ENCODE peak calls at places on chromosomes 1 and 21, in nine cellular contexts. One of them, this sample, is unnamed.

GRCh38 chr1:201763439-201764140 is 65.4 kb upstream of the IPO9 start:
- DNase-seq in lower leg skin: no peak
- DNase-seq in uterus: no peak
- DNase-seq in right lobe of liver: no peak
- DNase-seq in spleen: no peak
- DNase-seq in H54: no peak
- DNase-seq in heart left ventricle: no peak
- DNase-seq in stomach: no peak
- DNase-seq in suprapubic skin: no peak
- DNase-seq in this sample: no peak

GRCh38 chr1:203284411-203285208 is 20.7 kb upstream of the BTG2 start:
- DNase-seq in spleen: no peak
- DNase-seq in uterus: peak
- DNase-seq in H54: no peak
- DNase-seq in stomach: no peak
- DNase-seq in lower leg skin: peak
- DNase-seq in right lobe of liver: peak
- DNase-seq in suprapubic skin: peak
- DNase-seq in heart left ventricle: no peak
- DNase-seq in this sample: no peak

GRCh38 chr21:34845521-34846213 is 176.9 kb downstream of the CLIC6 start:
- DNase-seq in heart left ventricle: no peak
- DNase-seq in spleen: no peak
- DNase-seq in uterus: no peak
- DNase-seq in suprapubic skin: no peak
- DNase-seq in stomach: peak
- DNase-seq in lower leg skin: peak
- DNase-seq in right lobe of liver: no peak
- DNase-seq in H54: peak
- DNase-seq in this sample: peak

GRCh38 chr21:42216726-42217572 is 2.0 kb upstream of the ABCG1 start:
- DNase-seq in H54: no peak
- DNase-seq in lower leg skin: peak
- DNase-seq in heart left ventricle: no peak
- DNase-seq in right lobe of liver: no peak
- DNase-seq in spleen: peak
- DNase-seq in suprapubic skin: peak
- DNase-seq in stomach: peak
- DNase-seq in uterus: no peak
- DNase-seq in this sample: no peak

GRCh38 chr1:56958526-56958925 is 7.3 kb downstream of the C8B start:
- DNase-seq in stomach: no peak
- DNase-seq in heart left ventricle: no peak
- DNase-seq in spleen: no peak
- DNase-seq in uterus: no peak
- DNase-seq in H54: no peak
- DNase-seq in lower leg skin: no peak
- DNase-seq in suprapubic skin: no peak
- DNase-seq in right lobe of liver: no peak
- DNase-seq in this sample: no peak

GRCh38 chr1:22540311-22540710 is 23.0 kb upstream of the EPHA8 start:
- DNase-seq in heart left ventricle: no peak
- DNase-seq in spleen: no peak
- DNase-seq in suprapubic skin: no peak
- DNase-seq in H54: no peak
- DNase-seq in lower leg skin: no peak
- DNase-seq in stomach: no peak
- DNase-seq in right lobe of liver: no peak
- DNase-seq in uterus: no peak
- DNase-seq in this sample: no peak

GRCh38 chr1:154955039-154955717 is 721 bp downstream of the PBXIP1 start:
- DNase-seq in stomach: peak
- DNase-seq in right lobe of liver: peak
- DNase-seq in suprapubic skin: no peak
- DNase-seq in lower leg skin: no peak
- DNase-seq in spleen: peak
- DNase-seq in H54: no peak
- DNase-seq in uterus: peak
- DNase-seq in heart left ventricle: peak
- DNase-seq in this sample: peak

GRCh38 chr1:169102567-169102966 is 3.9 kb upstream of the ATP1B1 start:
- DNase-seq in spleen: no peak
- DNase-seq in stomach: no peak
- DNase-seq in lower leg skin: no peak
- DNase-seq in heart left ventricle: no peak
- DNase-seq in suprapubic skin: no peak
- DNase-seq in H54: peak
- DNase-seq in right lobe of liver: no peak
- DNase-seq in uterus: peak
- DNase-seq in this sample: no peak

GRCh38 chr21:45366476-45366875 is 38.5 kb upstream of the COL18A1 start:
- DNase-seq in spleen: no peak
- DNase-seq in right lobe of liver: no peak
- DNase-seq in uterus: no peak
- DNase-seq in suprapubic skin: no peak
- DNase-seq in lower leg skin: no peak
- DNase-seq in H54: no peak
- DNase-seq in heart left ventricle: peak
- DNase-seq in stomach: no peak
- DNase-seq in this sample: no peak

GRCh38 chr21:14830307-14830706 is 234.5 kb downstream of the NRIP1 start:
- DNase-seq in suprapubic skin: no peak
- DNase-seq in uterus: no peak
- DNase-seq in H54: no peak
- DNase-seq in right lobe of liver: no peak
- DNase-seq in spleen: no peak
- DNase-seq in stomach: no peak
- DNase-seq in lower leg skin: no peak
- DNase-seq in heart left ventricle: no peak
- DNase-seq in this sample: no peak

GRCh38 chr1:150578278-150579109 is 916 bp downstream of the MCL1 start:
- DNase-seq in heart left ventricle: peak
- DNase-seq in stomach: no peak
- DNase-seq in uterus: peak
- DNase-seq in H54: no peak
- DNase-seq in spleen: peak
- DNase-seq in lower leg skin: no peak
- DNase-seq in right lobe of liver: no peak
- DNase-seq in suprapubic skin: peak
- DNase-seq in this sample: no peak
- TF ChIP-seq POLR2A in heart left ventricle: no peak
- TF ChIP-seq POLR2A in stomach: no peak
- TF ChIP-seq POLR2A in uterus: peak
- TF ChIP-seq POLR2A in H54: no peak
- TF ChIP-seq POLR2A in spleen: peak
- TF ChIP-seq POLR2A in lower leg skin: no peak
- TF ChIP-seq POLR2A in right lobe of liver: no peak
- TF ChIP-seq POLR2A in suprapubic skin: no peak
- TF ChIP-seq POLR2A in this sample: peak

GRCh38 chr1:175023043-175023921 is at the start of gene MRPS14:
- DNase-seq in heart left ventricle: peak
- DNase-seq in lower leg skin: peak
- DNase-seq in spleen: peak
- DNase-seq in suprapubic skin: peak
- DNase-seq in stomach: peak
- DNase-seq in H54: peak
- DNase-seq in uterus: peak
- DNase-seq in right lobe of liver: peak
- DNase-seq in this sample: peak
- TF ChIP-seq POLR2A in heart left ventricle: no peak
- TF ChIP-seq POLR2A in lower leg skin: peak
- TF ChIP-seq POLR2A in spleen: peak
- TF ChIP-seq POLR2A in suprapubic skin: no peak
- TF ChIP-seq POLR2A in stomach: peak
- TF ChIP-seq POLR2A in H54: peak
- TF ChIP-seq POLR2A in uterus: peak
- TF ChIP-seq POLR2A in right lobe of liver: peak
- TF ChIP-seq POLR2A in this sample: peak

GRCh38 chr1:27099904-27100796 is 54.8 kb downstream of the SLC9A1 start:
- DNase-seq in uterus: peak
- DNase-seq in right lobe of liver: no peak
- DNase-seq in heart left ventricle: peak
- DNase-seq in spleen: no peak
- DNase-seq in lower leg skin: peak
- DNase-seq in suprapubic skin: no peak
- DNase-seq in H54: peak
- DNase-seq in stomach: no peak
- DNase-seq in this sample: no peak

GRCh38 chr1:27100797-27101491 is 54.0 kb downstream of the SLC9A1 start:
- DNase-seq in suprapubic skin: no peak
- DNase-seq in lower leg skin: peak
- DNase-seq in stomach: no peak
- DNase-seq in spleen: no peak
- DNase-seq in H54: no peak
- DNase-seq in heart left ventricle: no peak
- DNase-seq in uterus: no peak
- DNase-seq in right lobe of liver: no peak
- DNase-seq in this sample: no peak

GRCh38 chr1:27098447-27099153 is 56.3 kb downstream of the SLC9A1 start:
- DNase-seq in stomach: no peak
- DNase-seq in lower leg skin: peak
- DNase-seq in spleen: no peak
- DNase-seq in suprapubic skin: no peak
- DNase-seq in uterus: no peak
- DNase-seq in H54: no peak
- DNase-seq in right lobe of liver: no peak
- DNase-seq in heart left ventricle: no peak
- DNase-seq in this sample: no peak

GRCh38 chr1:27097484-27097917 is 57.4 kb downstream of the SLC9A1 start:
- DNase-seq in lower leg skin: peak
- DNase-seq in heart left ventricle: peak
- DNase-seq in H54: peak
- DNase-seq in right lobe of liver: peak
- DNase-seq in uterus: peak
- DNase-seq in suprapubic skin: peak
- DNase-seq in spleen: peak
- DNase-seq in stomach: peak
- DNase-seq in this sample: peak

GRCh38 chr1:27099154-27099903 is 55.6 kb downstream of the SLC9A1 start:
- DNase-seq in suprapubic skin: no peak
- DNase-seq in lower leg skin: peak
- DNase-seq in right lobe of liver: no peak
- DNase-seq in H54: peak
- DNase-seq in heart left ventricle: peak
- DNase-seq in uterus: peak
- DNase-seq in spleen: peak
- DNase-seq in stomach: peak
- DNase-seq in this sample: peak
- TF ChIP-seq POLR2A in suprapubic skin: no peak
- TF ChIP-seq POLR2A in lower leg skin: no peak
- TF ChIP-seq POLR2A in right lobe of liver: no peak
- TF ChIP-seq POLR2A in H54: no peak
- TF ChIP-seq POLR2A in heart left ventricle: no peak
- TF ChIP-seq POLR2A in uterus: no peak
- TF ChIP-seq POLR2A in spleen: no peak
- TF ChIP-seq POLR2A in stomach: no peak
- TF ChIP-seq POLR2A in this sample: no peak

DNA sequence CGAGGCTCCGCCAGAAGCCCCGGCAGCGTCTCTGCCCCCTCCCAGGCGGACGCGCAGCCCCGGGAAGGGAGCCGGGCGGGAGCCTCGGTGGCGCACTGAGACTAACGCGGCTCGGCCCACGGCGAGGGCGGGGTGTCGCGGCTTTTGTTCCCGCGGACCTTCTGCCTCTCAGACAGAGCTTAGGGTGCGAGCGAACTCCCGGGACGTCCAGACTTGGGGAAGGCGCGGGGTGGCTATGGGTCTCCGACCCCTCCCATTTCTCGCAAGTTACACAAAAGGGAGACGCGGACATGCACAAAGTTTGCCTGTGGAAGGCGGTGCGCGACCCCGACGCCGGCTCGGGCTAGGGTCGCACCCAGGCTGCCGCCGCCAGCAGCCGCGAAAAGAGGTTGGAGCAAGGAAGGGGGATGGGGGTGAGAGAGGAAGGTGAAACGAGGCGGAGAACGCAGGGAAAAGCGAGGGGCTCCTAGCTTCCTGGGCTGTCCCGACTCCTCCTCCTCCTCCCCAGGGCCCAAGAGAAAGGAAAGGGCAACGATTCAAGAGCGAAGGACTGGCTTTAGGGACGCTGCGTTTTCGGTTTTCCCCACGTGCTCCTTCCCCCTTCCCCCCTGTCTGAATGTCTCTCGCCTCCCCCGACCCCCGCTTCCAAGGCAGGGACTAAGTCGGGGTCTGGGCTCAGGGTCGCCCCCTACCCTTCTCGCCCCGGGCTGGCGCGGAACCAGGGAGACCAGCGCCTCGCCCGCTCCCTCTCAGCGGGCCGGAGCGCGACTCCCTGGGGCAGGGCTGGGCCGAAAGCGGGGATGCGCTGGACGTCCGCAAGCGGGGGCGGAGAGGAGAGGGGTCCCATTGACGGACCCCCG is 729 bp downstream of the APP start:
- DNase-seq in uterus: peak
- DNase-seq in heart left ventricle: peak
- DNase-seq in lower leg skin: peak
- DNase-seq in H54: peak
- DNase-seq in suprapubic skin: peak
- DNase-seq in right lobe of liver: peak
- DNase-seq in spleen: peak
- DNase-seq in stomach: peak
- DNase-seq in this sample: peak
- TF ChIP-seq POLR2A in uterus: peak
- TF ChIP-seq POLR2A in heart left ventricle: no peak
- TF ChIP-seq POLR2A in lower leg skin: no peak
- TF ChIP-seq POLR2A in H54: peak
- TF ChIP-seq POLR2A in suprapubic skin: peak
- TF ChIP-seq POLR2A in right lobe of liver: peak
- TF ChIP-seq POLR2A in spleen: no peak
- TF ChIP-seq POLR2A in stomach: no peak
- TF ChIP-seq POLR2A in this sample: no peak

DNA sequence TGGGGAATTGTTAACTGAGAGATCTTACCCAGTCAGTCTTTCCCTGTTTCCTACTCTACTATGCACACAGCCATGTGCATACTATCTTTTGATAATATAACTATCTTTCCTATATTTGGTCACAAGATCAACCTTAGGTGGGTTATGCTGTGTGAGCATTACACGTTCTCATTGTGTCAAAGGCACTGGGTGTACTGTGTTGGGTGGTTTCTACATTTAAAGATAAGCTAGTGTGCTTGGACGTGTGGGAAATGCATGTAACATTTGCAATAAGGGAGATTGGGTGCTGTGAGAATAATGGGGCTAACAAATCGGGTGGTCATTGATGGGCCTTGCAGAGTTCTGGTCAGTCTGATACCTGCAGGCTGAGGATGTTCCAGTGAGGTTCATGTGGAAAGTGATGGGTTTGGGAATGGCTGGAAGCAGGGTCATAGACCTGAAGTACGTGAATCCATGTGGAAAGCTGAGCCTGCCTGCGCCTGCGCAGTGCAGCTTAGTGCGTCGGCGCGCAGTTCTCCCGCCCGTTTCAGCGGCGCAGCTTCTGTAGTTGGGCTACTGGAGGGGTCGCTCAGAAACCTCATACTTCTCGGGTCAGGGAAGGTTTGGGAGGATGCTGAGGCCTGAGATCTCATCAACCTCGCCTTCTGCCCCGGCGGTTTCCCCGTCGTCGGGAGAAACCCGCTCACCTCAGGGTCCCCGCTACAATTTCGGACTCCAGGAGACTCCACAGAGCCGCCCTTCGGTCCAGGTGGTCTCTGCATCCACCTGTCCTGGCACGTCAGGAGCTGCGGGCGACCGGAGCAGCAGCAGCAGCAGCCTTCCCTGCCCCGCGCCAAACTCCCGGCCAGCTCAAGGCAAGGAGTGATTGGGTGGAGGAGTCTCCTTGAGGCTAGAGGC is at the start of gene MSH4:
- DNase-seq in uterus: no peak
- DNase-seq in H54: no peak
- DNase-seq in right lobe of liver: no peak
- DNase-seq in spleen: peak
- DNase-seq in lower leg skin: no peak
- DNase-seq in stomach: no peak
- DNase-seq in heart left ventricle: no peak
- DNase-seq in suprapubic skin: no peak
- DNase-seq in this sample: no peak
- TF ChIP-seq POLR2A in uterus: no peak
- TF ChIP-seq POLR2A in H54: no peak
- TF ChIP-seq POLR2A in right lobe of liver: no peak
- TF ChIP-seq POLR2A in spleen: no peak
- TF ChIP-seq POLR2A in lower leg skin: no peak
- TF ChIP-seq POLR2A in stomach: no peak
- TF ChIP-seq POLR2A in heart left ventricle: no peak
- TF ChIP-seq POLR2A in suprapubic skin: no peak
- TF ChIP-seq POLR2A in this sample: peak